ENCODE peak calls at places on chromosomes 6 and 20, in eight cellular contexts. Z is tibial artery; J is cardiac muscle cell; Y is A673; S is thoracic aorta; O is colonic mucosa; E is mucosa of descending colon; X is CD8-positive, alpha-beta memory T cell. N is an unnamed sample. For H3K4me1, the result is how much of the 10 kb centered on the place peaks cover.

GRCh38 chr6:151399679-151400078 is 8.3 kb upstream of the ZBTB2 start:
- DNase-seq in Z (no peak), J (no peak), Y (no peak), S (no peak), O (no peak), E (no peak), X (no peak), N (no peak)

GRCh38 chr6:14058735-14059134 is 58.8 kb upstream of the CD83 start:
- DNase-seq in Z (no peak), J (no peak), Y (no peak), S (no peak), O (no peak), E (no peak), X (no peak), N (no peak)

GRCh38 chr20:19764207-19764606 is 6.1 kb downstream of the RIN2 start:
- DNase-seq in Z (no peak), J (no peak), Y (no peak), S (no peak), O (no peak), E (no peak), X (no peak), N (no peak)

GRCh38 chr20:32181606-32182005 is 25.9 kb downstream of the PLAGL2 start:
- DNase-seq in Z (peak), J (no peak), Y (no peak), S (no peak), O (no peak), E (no peak), X (no peak), N (peak)

GRCh38 chr20:48819089-48819488 is 8.7 kb downstream of the PREX1 start:
- DNase-seq in Z (no peak), J (no peak), Y (no peak), S (no peak), O (no peak), E (no peak), X (no peak), N (no peak)

GRCh38 chr20:8129211-8129986 is 2.7 kb upstream of the PLCB1 start:
- DNase-seq in Z (no peak), J (no peak), Y (no peak), S (no peak), O (no peak), E (no peak), X (no peak), N (no peak)

GRCh38 chr6:32112436-32112980 is 3.4 kb upstream of the TNXB start:
- DNase-seq in Z (no peak), J (no peak), Y (no peak), S (no peak), O (no peak), E (no peak), X (no peak), N (peak)

GRCh38 chr6:17584241-17584803 is 15.8 kb upstream of the FAM8A1 start:
- DNase-seq in Z (no peak), J (peak), Y (peak), S (no peak), O (no peak), E (no peak), X (no peak), N (no peak)

GRCh38 chr6:127120787-127121636 is 2.5 kb downstream of the RSPO3 start:
- DNase-seq in Z (peak), J (peak), Y (peak), S (no peak), O (peak), E (peak), X (peak), N (no peak)

GRCh38 chr20:53738945-53739798 is 145.5 kb upstream of the ZNF217 start:
- DNase-seq in Z (no peak), J (no peak), Y (no peak), S (no peak), O (no peak), E (no peak), X (no peak), N (no peak)
- H3K4me3 ChIP-seq in Z (no peak), J (no peak), Y (no peak), S (no peak), O (no peak), E (no peak), X (no peak), N (peak)

DNA sequence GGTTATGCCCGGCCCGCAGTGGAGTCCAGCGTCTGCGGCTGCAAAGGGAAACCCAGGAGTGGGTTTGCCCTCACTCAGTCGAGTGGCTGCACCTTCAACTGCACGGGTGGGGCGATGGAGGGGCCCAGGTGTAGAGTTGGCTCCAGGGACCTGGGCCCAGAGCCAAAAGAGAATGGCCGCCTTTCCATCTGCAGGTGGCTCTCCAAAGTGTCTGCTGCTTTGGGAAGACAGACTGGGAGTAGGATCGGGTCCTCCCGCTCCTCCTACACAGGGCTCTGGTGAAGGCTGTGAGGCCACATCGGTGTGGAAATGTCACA is 80.1 kb downstream of the PTPN1 start:
- DNase-seq in Z (no peak), J (no peak), Y (no peak), S (no peak), O (no peak), E (no peak), X (no peak), N (no peak)
- H3K4me1 ChIP-seq in Z (under half), J (under half), Y (under half), S (under half), O (under half), E (under half), X (under half), N (under half)

GRCh38 chr6:2376429-2377355 is 131.3 kb upstream of the GMDS start:
- DNase-seq in Z (peak), J (no peak), Y (no peak), S (no peak), O (peak), E (peak), X (no peak), N (no peak)

GRCh38 chr6:2381872-2382661 is 136.7 kb upstream of the GMDS start:
- DNase-seq in Z (no peak), J (no peak), Y (no peak), S (no peak), O (no peak), E (no peak), X (no peak), N (no peak)

GRCh38 chr6:2375443-2375842 is 130.0 kb upstream of the GMDS start:
- DNase-seq in Z (no peak), J (no peak), Y (no peak), S (no peak), O (no peak), E (no peak), X (no peak), N (no peak)

GRCh38 chr6:2378046-2378657 is 132.7 kb upstream of the GMDS start:
- DNase-seq in Z (no peak), J (no peak), Y (no peak), S (no peak), O (no peak), E (no peak), X (no peak), N (no peak)

GRCh38 chr6:2378891-2379652 is 133.7 kb upstream of the GMDS start:
- DNase-seq in Z (no peak), J (no peak), Y (no peak), S (no peak), O (no peak), E (no peak), X (no peak), N (no peak)
- H3K4me3 ChIP-seq in Z (no peak), J (no peak), Y (no peak), S (no peak), O (no peak), E (no peak), X (no peak), N (no peak)

GRCh38 chr6:11273406-11274065 is 41.1 kb upstream of the NEDD9 start:
- DNase-seq in Z (no peak), J (no peak), Y (no peak), S (no peak), O (peak), E (peak), X (no peak), N (no peak)
- H3K4me1 ChIP-seq in Z (under half), J (half or more), Y (under half), S (under half), O (under half), E (half or more), X (under half), N (under half)

GRCh38 chr20:36644713-36645109 is 1.3 kb downstream of the SLA2 start:
- DNase-seq in Z (no peak), J (no peak), Y (no peak), S (no peak), O (no peak), E (no peak), X (no peak), N (no peak)

GRCh38 chr20:36646678-36647077 is 682 bp upstream of the SLA2 start:
- DNase-seq in Z (no peak), J (no peak), Y (no peak), S (no peak), O (no peak), E (no peak), X (no peak), N (no peak)

GRCh38 chr20:36644032-36644712 is 1.8 kb downstream of the SLA2 start:
- DNase-seq in Z (no peak), J (no peak), Y (no peak), S (no peak), O (no peak), E (peak), X (peak), N (no peak)

GRCh38 chr20:36645998-36646397 is at the start of gene SLA2:
- DNase-seq in Z (no peak), J (no peak), Y (no peak), S (no peak), O (peak), E (peak), X (peak), N (no peak)

DNA sequence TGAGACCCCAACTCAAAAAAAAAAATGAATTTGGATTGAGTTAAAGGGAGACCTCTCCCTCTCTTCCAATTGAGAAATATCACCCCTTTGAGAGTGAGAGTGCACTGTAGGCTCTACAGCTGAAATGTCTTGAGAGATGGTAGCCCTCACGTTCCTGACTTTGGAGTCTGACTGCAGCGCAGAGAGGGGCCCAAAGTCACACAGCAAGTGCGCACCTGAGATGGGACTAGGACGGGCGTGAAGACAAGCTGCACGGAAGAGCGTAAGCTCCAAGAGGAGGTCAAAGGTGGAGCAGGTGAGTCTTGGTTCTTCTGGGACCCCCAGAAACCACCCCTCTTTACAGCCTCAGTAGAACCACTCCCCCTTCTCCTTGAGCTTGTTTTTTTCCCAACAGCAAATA is 643 bp downstream of the SLA2 start:
- DNase-seq in Z (no peak), J (no peak), Y (no peak), S (no peak), O (no peak), E (no peak), X (no peak), N (no peak)
- H3K4me3 ChIP-seq in Z (no peak), J (no peak), Y (no peak), S (no peak), O (peak), E (no peak), X (peak), N (peak)

GRCh38 chr6:156957931-156958547 is 180.9 kb downstream of the ARID1B start:
- DNase-seq in Z (no peak), J (no peak), Y (no peak), S (no peak), O (no peak), E (no peak), X (no peak), N (no peak)
- H3K4me1 ChIP-seq in Z (half or more), J (under half), Y (under half), S (under half), O (under half), E (under half), X (under half), N (under half)

GRCh38 chr6:133890941-133891813 is 2.3 kb downstream of the TCF21 start:
- DNase-seq in Z (no peak), J (peak), Y (no peak), S (no peak), O (peak), E (peak), X (no peak), N (no peak)

GRCh38 chr6:133893324-133893692 is 4.4 kb downstream of the TCF21 start:
- DNase-seq in Z (no peak), J (no peak), Y (no peak), S (no peak), O (no peak), E (no peak), X (no peak), N (no peak)

GRCh38 chr6:133892444-133893323 is 3.8 kb downstream of the TCF21 start:
- DNase-seq in Z (no peak), J (peak), Y (no peak), S (no peak), O (no peak), E (peak), X (no peak), N (no peak)

GRCh38 chr6:133889557-133890301 is 816 bp downstream of the TCF21 start:
- DNase-seq in Z (no peak), J (peak), Y (no peak), S (no peak), O (no peak), E (no peak), X (no peak), N (no peak)

DNA sequence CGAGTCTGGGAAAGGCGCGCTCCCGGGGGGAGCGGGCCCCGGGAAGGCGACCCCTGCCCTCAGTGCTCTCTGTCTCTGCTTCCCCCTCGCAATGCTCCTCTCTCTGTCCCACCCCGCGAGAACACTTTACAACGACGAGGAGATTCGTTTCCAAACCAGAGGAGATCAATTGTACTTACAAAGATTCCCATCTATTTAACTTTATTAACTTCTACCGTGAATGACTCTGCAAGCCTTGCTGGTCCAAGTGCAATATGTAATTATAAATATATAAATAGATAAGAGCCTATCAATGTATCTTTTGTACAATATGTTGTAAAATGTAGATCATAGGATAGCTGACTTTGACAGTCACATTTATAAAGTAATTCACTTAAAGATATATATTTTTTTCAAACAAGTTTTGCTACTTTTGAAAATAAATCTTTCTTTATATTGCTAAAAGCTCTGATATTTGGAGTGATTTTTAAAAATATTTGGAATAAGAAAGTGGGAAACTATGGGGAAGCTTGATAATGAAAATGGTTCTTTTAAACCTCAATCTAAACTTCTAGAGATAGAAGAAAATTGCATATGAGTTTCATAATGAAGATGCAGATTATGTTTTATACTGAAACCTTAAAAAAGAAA is 3.0 kb downstream of the TCF21 start:
- DNase-seq in Z (no peak), J (no peak), Y (no peak), S (no peak), O (no peak), E (no peak), X (no peak), N (no peak)
- H3K4me3 ChIP-seq in Z (peak), J (peak), Y (no peak), S (peak), O (peak), E (no peak), X (no peak), N (peak)